ENCODE peak calls at places on chromosome 16, in four cellular contexts. One of them, this sample, is unnamed. For H3K4me1, the result is how much of the 10 kb centered on the place peaks cover.

GRCh38 chr16:56362706-56363105 is 62.6 kb downstream of the AMFR start:
- DNase-seq in neuronal stem cell: no peak
- DNase-seq in IMR-90: no peak
- DNase-seq in mesenchymal stem cell: no peak
- DNase-seq in this sample: no peak

GRCh38 chr16:79261461-79261860 is 339.1 kb downstream of the MAF start:
- DNase-seq in neuronal stem cell: peak
- DNase-seq in IMR-90: no peak
- DNase-seq in mesenchymal stem cell: peak
- DNase-seq in this sample: peak

GRCh38 chr16:75263963-75264445 is 12.6 kb upstream of the BCAR1 start:
- DNase-seq in neuronal stem cell: no peak
- DNase-seq in IMR-90: no peak
- DNase-seq in mesenchymal stem cell: peak
- DNase-seq in this sample: no peak

GRCh38 chr16:78005881-78006280 is 16.5 kb upstream of the CLEC3A start:
- DNase-seq in neuronal stem cell: no peak
- DNase-seq in IMR-90: no peak
- DNase-seq in mesenchymal stem cell: no peak
- DNase-seq in this sample: peak

GRCh38 chr16:8567355-8568230 is 22.7 kb downstream of the TMEM114 start:
- DNase-seq in neuronal stem cell: peak
- DNase-seq in IMR-90: peak
- DNase-seq in mesenchymal stem cell: peak
- DNase-seq in this sample: peak

GRCh38 chr16:23060458-23061320 is 88.6 kb downstream of the USP31 start:
- DNase-seq in neuronal stem cell: peak
- DNase-seq in IMR-90: peak
- DNase-seq in mesenchymal stem cell: peak
- DNase-seq in this sample: peak

GRCh38 chr16:73048292-73049050 is 543 bp upstream of the ZFHX3 start:
- DNase-seq in neuronal stem cell: no peak
- DNase-seq in IMR-90: no peak
- DNase-seq in mesenchymal stem cell: peak
- DNase-seq in this sample: peak

GRCh38 chr16:57566436-57566835 is 24.0 kb downstream of the ADGRG5 start:
- DNase-seq in neuronal stem cell: no peak
- DNase-seq in IMR-90: no peak
- DNase-seq in mesenchymal stem cell: no peak
- DNase-seq in this sample: no peak

GRCh38 chr16:53209489-53209888 is 154.7 kb downstream of the CHD9 start:
- DNase-seq in neuronal stem cell: no peak
- DNase-seq in IMR-90: no peak
- DNase-seq in mesenchymal stem cell: no peak
- DNase-seq in this sample: no peak

GRCh38 chr16:47727131-47727530 is 266.0 kb downstream of the PHKB start:
- DNase-seq in neuronal stem cell: no peak
- DNase-seq in IMR-90: no peak
- DNase-seq in mesenchymal stem cell: no peak
- DNase-seq in this sample: no peak

GRCh38 chr16:29025735-29026134 is 40.9 kb downstream of the LAT start:
- DNase-seq in neuronal stem cell: no peak
- DNase-seq in IMR-90: no peak
- DNase-seq in mesenchymal stem cell: no peak
- DNase-seq in this sample: no peak

GRCh38 chr16:57192720-57193486 is 6.8 kb downstream of the RSPRY1 start:
- DNase-seq in neuronal stem cell: no peak
- DNase-seq in IMR-90: peak
- DNase-seq in mesenchymal stem cell: peak
- DNase-seq in this sample: no peak

GRCh38 chr16:4101421-4102275 is 14.6 kb downstream of the ADCY9 start:
- DNase-seq in neuronal stem cell: no peak
- DNase-seq in IMR-90: no peak
- DNase-seq in mesenchymal stem cell: no peak
- DNase-seq in this sample: no peak

GRCh38 chr16:22681881-22682291 is 132.1 kb upstream of the HS3ST2 start:
- DNase-seq in neuronal stem cell: no peak
- DNase-seq in IMR-90: no peak
- DNase-seq in mesenchymal stem cell: no peak
- DNase-seq in this sample: no peak

GRCh38 chr16:11759163-11759834 is 16.6 kb upstream of the TXNDC11 start:
- DNase-seq in neuronal stem cell: no peak
- DNase-seq in IMR-90: no peak
- DNase-seq in mesenchymal stem cell: no peak
- DNase-seq in this sample: no peak

GRCh38 chr16:49630783-49631182 is 225.1 kb downstream of the ZNF423 start:
- DNase-seq in neuronal stem cell: no peak
- DNase-seq in IMR-90: no peak
- DNase-seq in mesenchymal stem cell: no peak
- DNase-seq in this sample: no peak

GRCh38 chr16:5510819-5511370 is 413.3 kb upstream of the EEF2KMT start:
- DNase-seq in neuronal stem cell: peak
- DNase-seq in IMR-90: no peak
- DNase-seq in mesenchymal stem cell: no peak
- DNase-seq in this sample: peak

DNA sequence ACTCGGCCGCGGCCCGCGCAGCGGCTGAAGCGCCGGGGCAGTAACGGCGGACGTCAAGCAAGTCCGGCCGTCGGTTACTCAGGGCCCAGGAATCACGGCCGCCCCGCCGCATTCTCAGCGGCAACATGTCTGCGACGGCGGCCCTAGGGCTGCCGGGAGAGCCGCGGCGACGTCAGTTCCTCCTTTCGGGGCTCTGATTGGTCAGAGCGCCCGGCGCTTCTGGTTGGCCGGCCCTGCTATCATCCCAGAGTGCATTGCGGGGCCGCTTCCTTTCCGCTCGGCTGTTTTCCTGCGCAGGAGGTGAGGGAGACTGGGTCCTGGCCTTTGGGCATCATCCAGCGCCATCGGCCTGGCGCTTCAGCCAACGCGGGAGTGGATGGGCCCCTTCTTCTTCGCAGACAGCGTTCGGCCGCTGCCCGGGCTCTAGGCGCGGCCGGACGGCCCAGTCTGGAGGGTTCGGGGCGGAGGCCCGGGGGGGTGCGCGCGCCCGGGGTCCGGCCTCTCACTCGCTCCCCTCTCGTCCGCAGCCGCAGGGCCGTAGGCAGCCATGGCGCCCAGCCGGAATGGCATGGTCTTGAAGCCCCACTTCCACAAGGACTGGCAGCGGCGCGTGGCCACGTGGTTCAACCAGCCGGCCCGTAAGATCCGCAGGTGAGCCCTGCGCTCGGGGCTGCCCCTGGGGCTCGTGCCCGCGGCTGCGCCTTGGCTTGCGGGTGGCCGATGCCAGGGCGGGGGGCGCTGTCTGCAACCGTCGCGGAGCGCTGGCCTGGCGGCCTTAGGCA is at the start of gene RPL13:
- DNase-seq in neuronal stem cell: peak
- DNase-seq in IMR-90: peak
- DNase-seq in mesenchymal stem cell: peak
- DNase-seq in this sample: peak
- H3K4me1 ChIP-seq in neuronal stem cell: under half
- H3K4me1 ChIP-seq in IMR-90: under half
- H3K4me1 ChIP-seq in mesenchymal stem cell: under half
- H3K4me1 ChIP-seq in this sample: under half

GRCh38 chr16:6558133-6558532 is 774.5 kb upstream of the RBFOX1 start:
- DNase-seq in neuronal stem cell: no peak
- DNase-seq in IMR-90: no peak
- DNase-seq in mesenchymal stem cell: no peak
- DNase-seq in this sample: peak

GRCh38 chr16:6562985-6563384 is 769.7 kb upstream of the RBFOX1 start:
- DNase-seq in neuronal stem cell: no peak
- DNase-seq in IMR-90: no peak
- DNase-seq in mesenchymal stem cell: no peak
- DNase-seq in this sample: no peak

DNA sequence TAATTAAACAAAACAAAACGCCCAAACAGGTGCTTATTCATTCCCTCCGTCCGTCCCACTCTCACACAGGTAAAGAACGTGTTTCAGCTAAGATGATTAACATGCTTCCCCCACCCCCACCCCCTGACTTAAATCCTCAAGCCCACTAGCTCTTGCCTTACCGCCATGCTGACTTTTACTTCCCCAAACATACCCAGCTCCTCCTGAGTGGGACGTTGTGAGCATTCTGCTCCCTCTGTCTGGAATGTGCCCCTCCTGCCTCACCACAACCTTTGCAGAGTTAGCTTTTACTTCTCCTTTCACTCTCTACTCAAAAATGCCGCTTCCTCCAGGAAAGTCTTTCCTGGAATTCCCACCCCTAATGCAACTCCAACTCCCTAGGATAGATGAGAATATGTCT is 774.0 kb upstream of the RBFOX1 start:
- DNase-seq in neuronal stem cell: no peak
- DNase-seq in IMR-90: no peak
- DNase-seq in mesenchymal stem cell: no peak
- DNase-seq in this sample: peak
- H2BK5ac ChIP-seq in neuronal stem cell: no peak
- H2BK5ac ChIP-seq in IMR-90: no peak
- H2BK5ac ChIP-seq in mesenchymal stem cell: no peak
- H2BK5ac ChIP-seq in this sample: no peak

GRCh38 chr16:31149332-31149731 is 534 bp downstream of the PRSS36 start:
- DNase-seq in neuronal stem cell: no peak
- DNase-seq in IMR-90: no peak
- DNase-seq in mesenchymal stem cell: no peak
- DNase-seq in this sample: no peak

GRCh38 chr16:31148896-31149295 is 970 bp downstream of the PRSS36 start:
- DNase-seq in neuronal stem cell: no peak
- DNase-seq in IMR-90: no peak
- DNase-seq in mesenchymal stem cell: no peak
- DNase-seq in this sample: no peak

GRCh38 chr16:31147574-31147973 is 2.3 kb downstream of the PRSS36 start:
- DNase-seq in neuronal stem cell: no peak
- DNase-seq in IMR-90: no peak
- DNase-seq in mesenchymal stem cell: no peak
- DNase-seq in this sample: no peak

GRCh38 chr16:31149894-31150890 is at the start of gene PRSS36:
- DNase-seq in neuronal stem cell: no peak
- DNase-seq in IMR-90: no peak
- DNase-seq in mesenchymal stem cell: no peak
- DNase-seq in this sample: no peak

GRCh38 chr16:31148281-31148728 is 1.6 kb downstream of the PRSS36 start:
- DNase-seq in neuronal stem cell: no peak
- DNase-seq in IMR-90: no peak
- DNase-seq in mesenchymal stem cell: no peak
- DNase-seq in this sample: no peak
- H3K4me3 ChIP-seq in neuronal stem cell: peak
- H3K4me3 ChIP-seq in IMR-90: no peak
- H3K4me3 ChIP-seq in mesenchymal stem cell: no peak
- H3K4me3 ChIP-seq in this sample: peak

GRCh38 chr16:67458121-67458641 is 22.8 kb downstream of the ATP6V0D1 start:
- DNase-seq in neuronal stem cell: no peak
- DNase-seq in IMR-90: no peak
- DNase-seq in mesenchymal stem cell: no peak
- DNase-seq in this sample: no peak

GRCh38 chr16:67457611-67458010 is 23.3 kb downstream of the ATP6V0D1 start:
- DNase-seq in neuronal stem cell: no peak
- DNase-seq in IMR-90: no peak
- DNase-seq in mesenchymal stem cell: no peak
- DNase-seq in this sample: no peak

GRCh38 chr16:67460168-67460567 is 20.8 kb downstream of the ATP6V0D1 start:
- DNase-seq in neuronal stem cell: no peak
- DNase-seq in IMR-90: no peak
- DNase-seq in mesenchymal stem cell: no peak
- DNase-seq in this sample: no peak

GRCh38 chr16:67459858-67460144 is 21.2 kb downstream of the ATP6V0D1 start:
- DNase-seq in neuronal stem cell: no peak
- DNase-seq in IMR-90: no peak
- DNase-seq in mesenchymal stem cell: no peak
- DNase-seq in this sample: no peak

GRCh38 chr16:67459066-67459857 is 21.7 kb downstream of the ATP6V0D1 start:
- DNase-seq in neuronal stem cell: no peak
- DNase-seq in IMR-90: no peak
- DNase-seq in mesenchymal stem cell: peak
- DNase-seq in this sample: no peak
- H3K4me1 ChIP-seq in neuronal stem cell: under half
- H3K4me1 ChIP-seq in IMR-90: under half
- H3K4me1 ChIP-seq in mesenchymal stem cell: under half
- H3K4me1 ChIP-seq in this sample: under half

GRCh38 chr16:66872524-66872923 is 7.8 kb upstream of the PDP2 start:
- DNase-seq in neuronal stem cell: no peak
- DNase-seq in IMR-90: no peak
- DNase-seq in mesenchymal stem cell: peak
- DNase-seq in this sample: no peak

GRCh38 chr16:66873685-66874055 is 6.6 kb upstream of the PDP2 start:
- DNase-seq in neuronal stem cell: no peak
- DNase-seq in IMR-90: no peak
- DNase-seq in mesenchymal stem cell: no peak
- DNase-seq in this sample: no peak

GRCh38 chr16:66872927-66873684 is 7.2 kb upstream of the PDP2 start:
- DNase-seq in neuronal stem cell: peak
- DNase-seq in IMR-90: peak
- DNase-seq in mesenchymal stem cell: peak
- DNase-seq in this sample: peak

GRCh38 chr16:66874079-66874775 is 6.1 kb upstream of the PDP2 start:
- DNase-seq in neuronal stem cell: no peak
- DNase-seq in IMR-90: peak
- DNase-seq in mesenchymal stem cell: peak
- DNase-seq in this sample: peak

GRCh38 chr16:66871840-66872239 is 8.5 kb upstream of the PDP2 start:
- DNase-seq in neuronal stem cell: no peak
- DNase-seq in IMR-90: no peak
- DNase-seq in mesenchymal stem cell: no peak
- DNase-seq in this sample: no peak
- H2BK5ac ChIP-seq in neuronal stem cell: no peak
- H2BK5ac ChIP-seq in IMR-90: no peak
- H2BK5ac ChIP-seq in mesenchymal stem cell: no peak
- H2BK5ac ChIP-seq in this sample: no peak